ENCODE peak calls at places on chromosomes 12 and 14, in ten cellular contexts. One of them, this sample, is unnamed.

GRCh38 chr12:754871-755562 is 2.6 kb downstream of the WNK1 start:
- DNase-seq in aorta: no peak
- DNase-seq in OCI-LY7: peak
- DNase-seq in kidney epithelial cell: no peak
- DNase-seq in epithelial cell of esophagus: peak
- DNase-seq in esophagus muscularis mucosa: no peak
- DNase-seq in cardiac muscle cell: peak
- DNase-seq in CD8-positive, alpha-beta memory T cell: peak
- DNase-seq in AG04449: no peak
- DNase-seq in uterus: no peak
- DNase-seq in this sample: peak

GRCh38 chr12:1608783-1609119 is 14.4 kb upstream of the FBXL14 start:
- DNase-seq in aorta: no peak
- DNase-seq in OCI-LY7: peak
- DNase-seq in kidney epithelial cell: no peak
- DNase-seq in epithelial cell of esophagus: no peak
- DNase-seq in esophagus muscularis mucosa: no peak
- DNase-seq in cardiac muscle cell: peak
- DNase-seq in CD8-positive, alpha-beta memory T cell: no peak
- DNase-seq in AG04449: no peak
- DNase-seq in uterus: no peak
- DNase-seq in this sample: no peak

GRCh38 chr14:71855399-71856036 is 76.7 kb upstream of the RGS6 start:
- DNase-seq in aorta: peak
- DNase-seq in OCI-LY7: peak
- DNase-seq in kidney epithelial cell: peak
- DNase-seq in epithelial cell of esophagus: peak
- DNase-seq in esophagus muscularis mucosa: no peak
- DNase-seq in cardiac muscle cell: peak
- DNase-seq in CD8-positive, alpha-beta memory T cell: no peak
- DNase-seq in AG04449: peak
- DNase-seq in uterus: peak
- DNase-seq in this sample: peak

GRCh38 chr14:60803871-60804270 is 69.3 kb downstream of the MNAT1 start:
- DNase-seq in aorta: no peak
- DNase-seq in OCI-LY7: no peak
- DNase-seq in kidney epithelial cell: no peak
- DNase-seq in epithelial cell of esophagus: no peak
- DNase-seq in esophagus muscularis mucosa: no peak
- DNase-seq in cardiac muscle cell: no peak
- DNase-seq in CD8-positive, alpha-beta memory T cell: no peak
- DNase-seq in AG04449: no peak
- DNase-seq in uterus: no peak
- DNase-seq in this sample: no peak

GRCh38 chr14:35821546-35822411 is 4.4 kb upstream of the BRMS1L start:
- DNase-seq in aorta: no peak
- DNase-seq in OCI-LY7: peak
- DNase-seq in kidney epithelial cell: no peak
- DNase-seq in epithelial cell of esophagus: peak
- DNase-seq in esophagus muscularis mucosa: no peak
- DNase-seq in cardiac muscle cell: peak
- DNase-seq in CD8-positive, alpha-beta memory T cell: no peak
- DNase-seq in AG04449: no peak
- DNase-seq in uterus: no peak
- DNase-seq in this sample: peak

GRCh38 chr12:88242161-88242925 is 100.2 kb downstream of the TMTC3 start:
- DNase-seq in aorta: no peak
- DNase-seq in OCI-LY7: no peak
- DNase-seq in kidney epithelial cell: peak
- DNase-seq in epithelial cell of esophagus: peak
- DNase-seq in esophagus muscularis mucosa: no peak
- DNase-seq in cardiac muscle cell: peak
- DNase-seq in CD8-positive, alpha-beta memory T cell: no peak
- DNase-seq in AG04449: peak
- DNase-seq in uterus: peak
- DNase-seq in this sample: peak

GRCh38 chr14:22386924-22387775 is 201.9 kb downstream of the DAD1 start:
- DNase-seq in aorta: peak
- DNase-seq in OCI-LY7: peak
- DNase-seq in kidney epithelial cell: no peak
- DNase-seq in epithelial cell of esophagus: peak
- DNase-seq in esophagus muscularis mucosa: no peak
- DNase-seq in cardiac muscle cell: peak
- DNase-seq in CD8-positive, alpha-beta memory T cell: no peak
- DNase-seq in AG04449: no peak
- DNase-seq in uterus: peak
- DNase-seq in this sample: peak

GRCh38 chr14:24260026-24260779 is 2.8 kb downstream of the TGM1 start:
- DNase-seq in aorta: no peak
- DNase-seq in OCI-LY7: no peak
- DNase-seq in kidney epithelial cell: no peak
- DNase-seq in epithelial cell of esophagus: no peak
- DNase-seq in esophagus muscularis mucosa: no peak
- DNase-seq in cardiac muscle cell: no peak
- DNase-seq in CD8-positive, alpha-beta memory T cell: no peak
- DNase-seq in AG04449: no peak
- DNase-seq in uterus: no peak
- DNase-seq in this sample: no peak

GRCh38 chr14:73243748-73244147 is 6.4 kb downstream of the PAPLN start:
- DNase-seq in aorta: no peak
- DNase-seq in OCI-LY7: no peak
- DNase-seq in kidney epithelial cell: no peak
- DNase-seq in epithelial cell of esophagus: no peak
- DNase-seq in esophagus muscularis mucosa: no peak
- DNase-seq in cardiac muscle cell: no peak
- DNase-seq in CD8-positive, alpha-beta memory T cell: no peak
- DNase-seq in AG04449: no peak
- DNase-seq in uterus: no peak
- DNase-seq in this sample: no peak

GRCh38 chr14:73243341-73243740 is 6.0 kb downstream of the PAPLN start:
- DNase-seq in aorta: peak
- DNase-seq in OCI-LY7: no peak
- DNase-seq in kidney epithelial cell: no peak
- DNase-seq in epithelial cell of esophagus: no peak
- DNase-seq in esophagus muscularis mucosa: no peak
- DNase-seq in cardiac muscle cell: no peak
- DNase-seq in CD8-positive, alpha-beta memory T cell: no peak
- DNase-seq in AG04449: no peak
- DNase-seq in uterus: no peak
- DNase-seq in this sample: no peak

GRCh38 chr14:73246387-73247150 is 9.3 kb downstream of the PAPLN start:
- DNase-seq in aorta: no peak
- DNase-seq in OCI-LY7: no peak
- DNase-seq in kidney epithelial cell: no peak
- DNase-seq in epithelial cell of esophagus: no peak
- DNase-seq in esophagus muscularis mucosa: no peak
- DNase-seq in cardiac muscle cell: no peak
- DNase-seq in CD8-positive, alpha-beta memory T cell: no peak
- DNase-seq in AG04449: no peak
- DNase-seq in uterus: no peak
- DNase-seq in this sample: no peak

GRCh38 chr14:73244541-73244940 is 7.2 kb downstream of the PAPLN start:
- DNase-seq in aorta: peak
- DNase-seq in OCI-LY7: no peak
- DNase-seq in kidney epithelial cell: no peak
- DNase-seq in epithelial cell of esophagus: no peak
- DNase-seq in esophagus muscularis mucosa: no peak
- DNase-seq in cardiac muscle cell: no peak
- DNase-seq in CD8-positive, alpha-beta memory T cell: no peak
- DNase-seq in AG04449: no peak
- DNase-seq in uterus: no peak
- DNase-seq in this sample: no peak

DNA sequence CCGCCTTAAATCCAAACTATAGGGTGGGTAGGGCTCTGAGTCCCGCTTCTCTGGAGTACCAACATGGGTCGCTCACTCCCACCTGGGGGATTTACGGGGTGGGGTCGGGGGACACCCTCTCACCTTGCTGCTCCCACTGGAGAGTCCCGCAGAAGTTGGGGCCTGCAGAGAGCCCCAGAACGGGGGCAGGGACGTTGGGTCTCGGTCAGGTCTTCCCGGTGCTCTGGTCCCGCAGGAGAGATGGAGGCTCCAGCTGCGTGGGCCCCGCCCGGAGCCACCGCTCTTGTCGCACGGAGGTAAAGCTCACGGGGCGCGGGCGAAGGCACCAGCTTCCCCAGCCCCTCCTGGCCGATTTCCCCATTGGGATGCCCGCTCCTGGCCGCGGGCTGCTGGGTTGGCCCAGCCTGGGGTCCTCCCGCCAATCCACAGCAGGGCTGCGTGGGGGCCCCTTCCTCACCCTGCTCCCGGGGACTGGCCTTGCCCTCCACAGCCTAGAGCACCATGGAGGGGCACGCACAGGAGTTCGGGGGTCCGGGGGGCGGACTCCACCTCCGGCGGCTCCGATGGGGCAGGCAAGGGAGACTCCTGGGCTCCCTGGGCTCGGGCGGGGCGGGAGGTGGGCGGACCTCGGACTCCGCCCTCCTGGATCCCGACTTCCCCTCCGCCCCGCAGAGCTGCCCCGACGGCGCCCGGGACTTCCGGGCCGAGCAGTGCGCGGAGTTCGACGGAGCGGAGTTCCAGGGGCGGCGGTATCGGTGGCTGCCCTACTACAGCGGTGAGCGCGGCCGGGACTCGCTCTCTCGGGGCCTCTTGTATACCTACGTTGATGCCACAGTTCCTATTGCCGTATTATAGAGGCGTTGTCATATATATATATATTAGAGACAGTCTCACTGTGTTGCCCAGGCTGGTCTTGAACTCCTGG is 8.4 kb downstream of the PAPLN start:
- DNase-seq in aorta: peak
- DNase-seq in OCI-LY7: peak
- DNase-seq in kidney epithelial cell: no peak
- DNase-seq in epithelial cell of esophagus: peak
- DNase-seq in esophagus muscularis mucosa: no peak
- DNase-seq in cardiac muscle cell: peak
- DNase-seq in CD8-positive, alpha-beta memory T cell: peak
- DNase-seq in AG04449: no peak
- DNase-seq in uterus: no peak
- DNase-seq in this sample: peak
- H3K4me3 ChIP-seq in aorta: peak
- H3K4me3 ChIP-seq in OCI-LY7: peak
- H3K4me3 ChIP-seq in kidney epithelial cell: peak
- H3K4me3 ChIP-seq in epithelial cell of esophagus: peak
- H3K4me3 ChIP-seq in esophagus muscularis mucosa: peak
- H3K4me3 ChIP-seq in cardiac muscle cell: peak
- H3K4me3 ChIP-seq in CD8-positive, alpha-beta memory T cell: peak
- H3K4me3 ChIP-seq in AG04449: peak
- H3K4me3 ChIP-seq in uterus: peak
- H3K4me3 ChIP-seq in this sample: peak

GRCh38 chr12:9674226-9674590 is 4.7 kb downstream of the CLEC2D start:
- DNase-seq in aorta: no peak
- DNase-seq in OCI-LY7: peak
- DNase-seq in kidney epithelial cell: no peak
- DNase-seq in epithelial cell of esophagus: no peak
- DNase-seq in esophagus muscularis mucosa: no peak
- DNase-seq in cardiac muscle cell: no peak
- DNase-seq in CD8-positive, alpha-beta memory T cell: peak
- DNase-seq in AG04449: no peak
- DNase-seq in uterus: no peak
- DNase-seq in this sample: no peak

GRCh38 chr12:9669019-9669326 is 540 bp upstream of the CLEC2D start:
- DNase-seq in aorta: no peak
- DNase-seq in OCI-LY7: peak
- DNase-seq in kidney epithelial cell: no peak
- DNase-seq in epithelial cell of esophagus: no peak
- DNase-seq in esophagus muscularis mucosa: no peak
- DNase-seq in cardiac muscle cell: no peak
- DNase-seq in CD8-positive, alpha-beta memory T cell: no peak
- DNase-seq in AG04449: no peak
- DNase-seq in uterus: no peak
- DNase-seq in this sample: no peak

GRCh38 chr12:9668141-9669018 is 1.1 kb upstream of the CLEC2D start:
- DNase-seq in aorta: no peak
- DNase-seq in OCI-LY7: no peak
- DNase-seq in kidney epithelial cell: no peak
- DNase-seq in epithelial cell of esophagus: no peak
- DNase-seq in esophagus muscularis mucosa: no peak
- DNase-seq in cardiac muscle cell: peak
- DNase-seq in CD8-positive, alpha-beta memory T cell: no peak
- DNase-seq in AG04449: no peak
- DNase-seq in uterus: peak
- DNase-seq in this sample: peak

GRCh38 chr12:9669534-9669933 is at the start of gene CLEC2D:
- DNase-seq in aorta: no peak
- DNase-seq in OCI-LY7: peak
- DNase-seq in kidney epithelial cell: no peak
- DNase-seq in epithelial cell of esophagus: no peak
- DNase-seq in esophagus muscularis mucosa: no peak
- DNase-seq in cardiac muscle cell: no peak
- DNase-seq in CD8-positive, alpha-beta memory T cell: peak
- DNase-seq in AG04449: no peak
- DNase-seq in uterus: no peak
- DNase-seq in this sample: no peak

GRCh38 chr12:9673404-9674225 is 4.1 kb downstream of the CLEC2D start:
- DNase-seq in aorta: peak
- DNase-seq in OCI-LY7: peak
- DNase-seq in kidney epithelial cell: peak
- DNase-seq in epithelial cell of esophagus: peak
- DNase-seq in esophagus muscularis mucosa: no peak
- DNase-seq in cardiac muscle cell: peak
- DNase-seq in CD8-positive, alpha-beta memory T cell: peak
- DNase-seq in AG04449: peak
- DNase-seq in uterus: peak
- DNase-seq in this sample: peak
- H3K4me3 ChIP-seq in aorta: no peak
- H3K4me3 ChIP-seq in OCI-LY7: peak
- H3K4me3 ChIP-seq in kidney epithelial cell: no peak
- H3K4me3 ChIP-seq in epithelial cell of esophagus: no peak
- H3K4me3 ChIP-seq in esophagus muscularis mucosa: no peak
- H3K4me3 ChIP-seq in cardiac muscle cell: no peak
- H3K4me3 ChIP-seq in CD8-positive, alpha-beta memory T cell: peak
- H3K4me3 ChIP-seq in AG04449: no peak
- H3K4me3 ChIP-seq in uterus: no peak
- H3K4me3 ChIP-seq in this sample: no peak

GRCh38 chr12:21604245-21605101 is at the start of gene GYS2:
- DNase-seq in aorta: no peak
- DNase-seq in OCI-LY7: no peak
- DNase-seq in kidney epithelial cell: no peak
- DNase-seq in epithelial cell of esophagus: no peak
- DNase-seq in esophagus muscularis mucosa: no peak
- DNase-seq in cardiac muscle cell: no peak
- DNase-seq in CD8-positive, alpha-beta memory T cell: no peak
- DNase-seq in AG04449: no peak
- DNase-seq in uterus: no peak
- DNase-seq in this sample: no peak

GRCh38 chr12:21600196-21600595 is 4.5 kb downstream of the GYS2 start:
- DNase-seq in aorta: no peak
- DNase-seq in OCI-LY7: no peak
- DNase-seq in kidney epithelial cell: no peak
- DNase-seq in epithelial cell of esophagus: no peak
- DNase-seq in esophagus muscularis mucosa: no peak
- DNase-seq in cardiac muscle cell: no peak
- DNase-seq in CD8-positive, alpha-beta memory T cell: no peak
- DNase-seq in AG04449: no peak
- DNase-seq in uterus: no peak
- DNase-seq in this sample: no peak

GRCh38 chr12:21602774-21603173 is 1.9 kb downstream of the GYS2 start:
- DNase-seq in aorta: no peak
- DNase-seq in OCI-LY7: no peak
- DNase-seq in kidney epithelial cell: no peak
- DNase-seq in epithelial cell of esophagus: no peak
- DNase-seq in esophagus muscularis mucosa: no peak
- DNase-seq in cardiac muscle cell: no peak
- DNase-seq in CD8-positive, alpha-beta memory T cell: no peak
- DNase-seq in AG04449: no peak
- DNase-seq in uterus: no peak
- DNase-seq in this sample: no peak

GRCh38 chr12:21598651-21599050 is 6.0 kb downstream of the GYS2 start:
- DNase-seq in aorta: no peak
- DNase-seq in OCI-LY7: no peak
- DNase-seq in kidney epithelial cell: no peak
- DNase-seq in epithelial cell of esophagus: no peak
- DNase-seq in esophagus muscularis mucosa: no peak
- DNase-seq in cardiac muscle cell: no peak
- DNase-seq in CD8-positive, alpha-beta memory T cell: no peak
- DNase-seq in AG04449: no peak
- DNase-seq in uterus: no peak
- DNase-seq in this sample: no peak

DNA sequence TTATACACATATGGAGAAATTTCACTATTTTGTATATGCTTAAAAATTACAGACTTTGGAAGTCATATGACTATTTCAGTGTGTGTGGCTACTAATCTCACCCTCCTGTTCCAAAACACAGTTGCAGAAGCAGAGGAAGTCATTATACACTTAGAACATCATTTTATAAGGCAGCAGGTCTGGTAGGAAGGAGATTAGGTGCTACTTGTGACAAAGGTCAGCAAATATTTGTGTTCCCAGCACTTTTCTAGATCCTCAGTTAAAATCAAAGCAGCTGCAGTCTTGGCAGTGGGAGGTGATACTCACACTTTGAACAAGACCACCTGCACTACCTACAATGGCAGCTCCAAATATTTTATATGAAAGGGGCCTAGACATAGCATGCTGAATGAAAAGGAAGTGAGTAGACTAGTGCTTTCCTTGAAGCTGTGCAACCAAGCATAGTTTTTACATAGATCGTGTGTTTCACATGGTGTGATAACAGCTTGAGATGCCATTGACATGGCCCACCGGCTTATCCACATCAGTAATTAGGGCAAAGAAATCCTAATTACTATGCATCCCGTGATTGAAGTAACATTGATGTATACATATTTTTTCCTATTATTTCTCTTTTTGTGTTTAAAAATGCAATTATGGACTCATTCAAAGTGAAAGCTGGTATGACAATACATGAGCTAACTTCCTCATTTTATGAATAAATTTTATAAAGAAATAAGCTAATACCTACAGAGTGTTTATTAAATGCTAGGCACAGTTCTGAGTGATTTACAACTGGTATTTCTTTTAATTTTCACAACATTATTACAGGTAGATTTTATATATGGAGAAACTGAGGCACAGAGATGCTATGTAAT is 5.3 kb downstream of the GYS2 start:
- DNase-seq in aorta: no peak
- DNase-seq in OCI-LY7: peak
- DNase-seq in kidney epithelial cell: no peak
- DNase-seq in epithelial cell of esophagus: no peak
- DNase-seq in esophagus muscularis mucosa: no peak
- DNase-seq in cardiac muscle cell: no peak
- DNase-seq in CD8-positive, alpha-beta memory T cell: no peak
- DNase-seq in AG04449: no peak
- DNase-seq in uterus: no peak
- DNase-seq in this sample: no peak
- H3K4me3 ChIP-seq in aorta: no peak
- H3K4me3 ChIP-seq in OCI-LY7: peak
- H3K4me3 ChIP-seq in kidney epithelial cell: no peak
- H3K4me3 ChIP-seq in epithelial cell of esophagus: no peak
- H3K4me3 ChIP-seq in esophagus muscularis mucosa: no peak
- H3K4me3 ChIP-seq in cardiac muscle cell: no peak
- H3K4me3 ChIP-seq in CD8-positive, alpha-beta memory T cell: no peak
- H3K4me3 ChIP-seq in AG04449: no peak
- H3K4me3 ChIP-seq in uterus: no peak
- H3K4me3 ChIP-seq in this sample: no peak

GRCh38 chr12:93377252-93377542 is 528 bp upstream of the NUDT4 start:
- DNase-seq in aorta: no peak
- DNase-seq in OCI-LY7: no peak
- DNase-seq in kidney epithelial cell: no peak
- DNase-seq in epithelial cell of esophagus: no peak
- DNase-seq in esophagus muscularis mucosa: no peak
- DNase-seq in cardiac muscle cell: no peak
- DNase-seq in CD8-positive, alpha-beta memory T cell: no peak
- DNase-seq in AG04449: no peak
- DNase-seq in uterus: no peak
- DNase-seq in this sample: no peak
- H3K4me3 ChIP-seq in aorta: peak
- H3K4me3 ChIP-seq in OCI-LY7: peak
- H3K4me3 ChIP-seq in kidney epithelial cell: peak
- H3K4me3 ChIP-seq in epithelial cell of esophagus: peak
- H3K4me3 ChIP-seq in esophagus muscularis mucosa: peak
- H3K4me3 ChIP-seq in cardiac muscle cell: peak
- H3K4me3 ChIP-seq in CD8-positive, alpha-beta memory T cell: peak
- H3K4me3 ChIP-seq in AG04449: peak
- H3K4me3 ChIP-seq in uterus: peak
- H3K4me3 ChIP-seq in this sample: peak

This sample was measured in astrocyte of the spinal cord.